ENCODE peak calls at places on chromosome X, in nine cellular contexts. H is astrocyte; I is right atrium auricular region; N is GM23338; Z is psoas muscle; W is mammary epithelial cell; O is IMR-90; L is CD8-positive, alpha-beta T cell; G is body of pancreas. E is an unnamed sample. For H3K36me3, the result is how much of the 10 kb centered on the place peaks cover.

GRCh38 chrX:27085346-27085745 is 377.8 kb downstream of the PPP4R3C start:
- DNase-seq in H (no peak), I (no peak), N (no peak), Z (no peak), W (no peak), O (no peak), L (no peak), G (no peak), E (no peak)

GRCh38 chrX:149512225-149512885 is 7.2 kb upstream of the IDS start:
- DNase-seq in H (no peak), I (peak), N (peak), Z (peak), W (peak), O (peak), L (peak), G (peak), E (peak)

GRCh38 chrX:137999542-137999941 is 433.6 kb downstream of the ZIC3 start:
- DNase-seq in H (no peak), I (no peak), N (no peak), Z (no peak), W (no peak), O (no peak), L (no peak), G (no peak), E (no peak)

GRCh38 chrX:16856744-16857143 is 13.4 kb downstream of the RBBP7 start:
- DNase-seq in H (no peak), I (no peak), N (no peak), Z (no peak), W (no peak), O (no peak), L (no peak), G (no peak), E (no peak)

GRCh38 chrX:134661295-134661694 is 3.0 kb upstream of the PLAC1 start:
- DNase-seq in H (no peak), I (no peak), N (no peak), Z (no peak), W (no peak), O (no peak), L (no peak), G (no peak), E (no peak)

GRCh38 chrX:133497356-133497755 is 82.1 kb upstream of the GPC4 start:
- DNase-seq in H (no peak), I (no peak), N (peak), Z (no peak), W (no peak), O (no peak), L (no peak), G (no peak), E (no peak)

GRCh38 chrX:81280148-81280547 is 78.2 kb downstream of the SH3BGRL start:
- DNase-seq in H (no peak), I (no peak), N (peak), Z (no peak), W (no peak), O (no peak), L (no peak), G (no peak), E (no peak)

GRCh38 chrX:155094468-155095061 is 23.3 kb downstream of the BRCC3 start:
- DNase-seq in H (no peak), I (no peak), N (peak), Z (no peak), W (peak), O (peak), L (no peak), G (no peak), E (peak)

GRCh38 chrX:132986556-132986955 is 28.1 kb upstream of the HS6ST2 start:
- DNase-seq in H (no peak), I (no peak), N (no peak), Z (no peak), W (no peak), O (no peak), L (no peak), G (no peak), E (no peak)

GRCh38 chrX:145190801-145191389 is 56.4 kb upstream of the SPANXN1 start:
- DNase-seq in H (no peak), I (no peak), N (peak), Z (no peak), W (peak), O (no peak), L (no peak), G (no peak), E (no peak)

GRCh38 chrX:133362538-133362937 is 52.8 kb downstream of the GPC4 start:
- DNase-seq in H (no peak), I (no peak), N (no peak), Z (no peak), W (no peak), O (no peak), L (no peak), G (no peak), E (no peak)

GRCh38 chrX:9293051-9293496 is 171.8 kb upstream of the TBL1X start:
- DNase-seq in H (no peak), I (no peak), N (peak), Z (no peak), W (no peak), O (no peak), L (no peak), G (no peak), E (no peak)

GRCh38 chrX:148700021-148700420 is 199.6 kb downstream of the AFF2 start:
- DNase-seq in H (no peak), I (no peak), N (no peak), Z (no peak), W (no peak), O (no peak), L (no peak), G (no peak), E (no peak)

GRCh38 chrX:77160301-77160700 is 286.9 kb upstream of the FGF16 start:
- DNase-seq in H (no peak), I (no peak), N (peak), Z (no peak), W (no peak), O (no peak), L (no peak), G (no peak), E (no peak)

GRCh38 chrX:107935664-107936433 is 46.3 kb downstream of the TEX13B start:
- DNase-seq in H (no peak), I (no peak), N (peak), Z (no peak), W (peak), O (no peak), L (no peak), G (no peak), E (no peak)

GRCh38 chrX:87728459-87728858 is 210.9 kb downstream of the KLHL4 start:
- DNase-seq in H (no peak), I (no peak), N (no peak), Z (no peak), W (no peak), O (no peak), L (no peak), G (no peak), E (no peak)

GRCh38 chrX:70219938-70220764 is 14.3 kb upstream of the AWAT1 start:
- DNase-seq in H (peak), I (no peak), N (no peak), Z (no peak), W (peak), O (peak), L (no peak), G (peak), E (peak)

DNA sequence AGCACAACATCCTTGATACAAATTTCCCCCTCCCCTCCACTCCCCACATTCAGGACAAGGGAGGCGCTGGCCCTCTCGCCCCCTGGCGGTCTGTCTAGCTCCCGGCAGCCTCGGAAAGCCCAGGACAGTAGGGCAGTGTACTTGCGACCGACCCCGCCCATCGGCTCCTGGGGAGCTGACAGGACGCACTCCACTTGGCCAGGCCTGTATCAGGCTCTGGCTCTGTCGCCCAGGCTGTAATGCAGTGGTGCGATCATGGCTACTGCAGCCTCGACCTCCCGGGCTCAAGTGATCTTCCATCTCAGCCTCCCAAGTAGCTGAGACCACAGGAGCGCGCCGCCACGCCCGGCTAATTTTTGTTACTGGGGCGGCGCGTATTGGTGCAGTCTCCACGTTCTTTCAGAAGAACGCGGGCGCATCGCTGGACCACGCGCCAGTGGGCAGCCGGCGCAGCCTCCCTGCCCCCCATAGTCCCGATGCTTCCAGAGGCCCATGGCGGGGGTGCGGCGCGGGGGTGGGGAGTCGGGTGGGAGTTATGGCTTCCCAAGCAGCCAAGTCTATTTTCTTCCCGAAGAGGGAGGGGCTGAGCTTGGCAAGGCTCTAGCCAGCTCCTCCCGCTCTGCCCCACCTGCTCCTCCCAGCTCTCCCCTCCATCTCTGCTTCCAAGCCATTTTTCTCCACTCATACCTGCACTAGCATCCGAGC is 7.8 kb upstream of the AKAP14 start:
- DNase-seq in H (peak), I (no peak), N (peak), Z (peak), W (no peak), O (peak), L (peak), G (peak), E (peak)
- H3K4me3 ChIP-seq in H (peak), I (peak), N (peak), Z (peak), W (peak), O (peak), L (no peak), G (no peak), E (peak)

DNA sequence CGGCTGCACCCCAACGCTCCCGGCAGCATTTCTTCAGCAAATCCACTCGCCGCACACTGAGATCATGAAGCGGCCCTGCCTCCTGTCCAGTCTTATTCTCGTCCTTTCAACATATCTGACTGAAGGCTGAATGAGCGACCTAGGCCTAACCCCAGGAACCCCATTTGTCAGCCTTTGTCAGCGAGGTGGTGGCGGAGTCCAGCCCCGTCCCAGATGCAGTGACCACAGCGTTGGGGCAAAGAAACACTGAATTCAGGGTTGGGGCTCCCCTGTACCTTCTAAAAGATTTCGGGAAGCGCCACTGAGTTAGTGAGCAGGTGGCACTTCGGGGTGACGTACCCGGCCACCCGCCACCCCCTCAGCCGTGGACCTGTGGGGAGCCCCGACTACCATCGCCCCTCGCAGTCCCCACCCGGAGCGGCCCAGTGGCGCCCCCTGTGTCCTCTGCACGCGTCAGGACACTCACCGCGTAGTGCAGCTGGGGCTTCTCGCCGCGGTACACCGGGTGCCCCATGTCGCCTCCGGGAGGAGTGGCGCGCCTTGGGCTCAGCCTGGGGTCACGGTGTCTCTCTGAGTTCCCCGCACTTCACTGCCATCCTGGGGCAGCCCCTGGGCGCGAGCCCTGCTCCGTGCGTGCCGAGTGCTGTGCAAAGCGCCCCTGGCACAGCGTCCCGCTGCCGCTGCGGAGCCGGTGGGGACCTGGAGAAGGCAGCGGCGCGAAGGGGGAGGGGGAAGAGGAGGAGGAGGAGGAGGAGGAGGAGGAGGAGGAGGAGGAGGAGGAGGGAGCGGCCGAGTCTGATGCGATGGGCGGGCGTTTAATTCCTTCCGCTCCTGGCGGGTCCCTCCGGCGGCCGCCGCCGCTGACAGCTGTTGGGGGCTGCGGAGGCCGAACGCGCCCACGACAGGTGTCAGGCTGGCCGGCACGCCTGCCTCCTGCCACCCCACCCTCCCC is 134.1 kb downstream of the AMELX start:
- DNase-seq in H (no peak), I (no peak), N (peak), Z (peak), W (no peak), O (no peak), L (no peak), G (peak), E (no peak)
- TF ChIP-seq CTCF in H (no peak), I (peak), N (peak), Z (no peak), W (no peak), O (peak), L (no peak), G (no peak), E (no peak)

GRCh38 chrX:48981178-48981577 is 9.5 kb upstream of the KCND1 start:
- DNase-seq in H (no peak), I (no peak), N (no peak), Z (no peak), W (no peak), O (no peak), L (no peak), G (no peak), E (no peak)
- H3K36me3 ChIP-seq in H (under half), I (under half), N (under half), Z (under half), W (under half), O (under half), L (under half), G (under half), E (under half)

GRCh38 chrX:12919051-12919450 is 12.6 kb downstream of the TLR8 start:
- DNase-seq in H (no peak), I (no peak), N (no peak), Z (no peak), W (peak), O (no peak), L (no peak), G (no peak), E (no peak)

GRCh38 chrX:12921886-12922599 is 15.6 kb downstream of the TLR8 start:
- DNase-seq in H (no peak), I (no peak), N (no peak), Z (no peak), W (no peak), O (no peak), L (no peak), G (no peak), E (no peak)

GRCh38 chrX:12920990-12921389 is 14.6 kb downstream of the TLR8 start:
- DNase-seq in H (no peak), I (no peak), N (no peak), Z (no peak), W (no peak), O (no peak), L (no peak), G (no peak), E (no peak)

GRCh38 chrX:12919620-12920019 is 13.2 kb downstream of the TLR8 start:
- DNase-seq in H (no peak), I (no peak), N (no peak), Z (no peak), W (no peak), O (no peak), L (no peak), G (no peak), E (no peak)

GRCh38 chrX:12917753-12918152 is 11.3 kb downstream of the TLR8 start:
- DNase-seq in H (no peak), I (no peak), N (no peak), Z (no peak), W (no peak), O (no peak), L (no peak), G (no peak), E (no peak)
- H3K4me3 ChIP-seq in H (no peak), I (no peak), N (no peak), Z (no peak), W (no peak), O (no peak), L (no peak), G (no peak), E (no peak)

GRCh38 chrX:20211261-20211786 is 55.4 kb downstream of the RPS6KA3 start:
- DNase-seq in H (no peak), I (no peak), N (no peak), Z (no peak), W (no peak), O (no peak), L (no peak), G (no peak), E (no peak)

GRCh38 chrX:20204354-20204753 is 62.4 kb downstream of the RPS6KA3 start:
- DNase-seq in H (no peak), I (no peak), N (no peak), Z (no peak), W (no peak), O (no peak), L (no peak), G (no peak), E (no peak)

GRCh38 chrX:20205927-20206708 is 60.6 kb downstream of the RPS6KA3 start:
- DNase-seq in H (no peak), I (no peak), N (no peak), Z (peak), W (no peak), O (no peak), L (no peak), G (no peak), E (no peak)
- TF ChIP-seq CTCF in H (no peak), I (no peak), N (no peak), Z (no peak), W (no peak), O (no peak), L (no peak), G (no peak), E (no peak)

DNA sequence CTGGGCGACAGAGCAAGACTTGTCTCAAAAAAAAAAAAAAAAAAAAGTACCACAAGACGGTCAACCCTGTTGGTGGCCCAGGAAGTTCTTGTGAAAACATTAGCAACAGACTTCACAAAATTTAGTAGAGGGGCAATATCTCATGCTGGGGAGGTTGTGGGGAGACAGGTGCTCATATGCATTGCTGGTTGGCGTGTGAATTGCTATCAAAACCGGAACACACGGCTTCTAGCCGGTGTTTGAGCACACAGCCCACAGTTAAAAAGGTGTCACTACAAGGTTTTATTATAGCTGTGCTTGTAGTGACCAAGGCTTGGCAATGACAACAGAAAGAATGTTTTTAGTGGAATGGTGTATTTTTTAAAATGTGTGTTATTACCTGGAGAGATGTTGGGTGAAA is 41.8 kb downstream of the SMS start:
- DNase-seq in H (no peak), I (no peak), N (no peak), Z (no peak), W (no peak), O (no peak), L (no peak), G (no peak), E (no peak)
- H3K36me3 ChIP-seq in H (under half), I (under half), N (under half), Z (under half), W (under half), O (under half), L (under half), G (under half), E (under half)

GRCh38 chrX:47661539-47661938 is 2.6 kb upstream of the UXT start:
- DNase-seq in H (no peak), I (no peak), N (no peak), Z (no peak), W (no peak), O (no peak), L (no peak), G (no peak), E (no peak)

GRCh38 chrX:47658684-47659515 is at the start of gene UXT:
- DNase-seq in H (peak), I (peak), N (peak), Z (peak), W (peak), O (peak), L (peak), G (peak), E (peak)

GRCh38 chrX:47662144-47662657 is 3.2 kb upstream of the UXT start:
- DNase-seq in H (peak), I (peak), N (no peak), Z (no peak), W (peak), O (peak), L (no peak), G (no peak), E (no peak)

GRCh38 chrX:47658301-47658683 is 688 bp downstream of the UXT start:
- DNase-seq in H (no peak), I (no peak), N (no peak), Z (no peak), W (no peak), O (no peak), L (no peak), G (no peak), E (no peak)
- H3K4me3 ChIP-seq in H (peak), I (peak), N (peak), Z (peak), W (peak), O (peak), L (peak), G (no peak), E (peak)

GRCh38 chrX:136691028-136691809 is 43.3 kb downstream of the CD40LG start:
- DNase-seq in H (peak), I (no peak), N (no peak), Z (no peak), W (peak), O (peak), L (no peak), G (no peak), E (no peak)

GRCh38 chrX:136689441-136689840 is 41.5 kb downstream of the CD40LG start:
- DNase-seq in H (peak), I (no peak), N (peak), Z (no peak), W (peak), O (peak), L (no peak), G (no peak), E (no peak)

GRCh38 chrX:136692271-136692670 is 44.3 kb downstream of the CD40LG start:
- DNase-seq in H (no peak), I (no peak), N (no peak), Z (no peak), W (no peak), O (no peak), L (no peak), G (no peak), E (no peak)

GRCh38 chrX:136694491-136695087 is 46.6 kb downstream of the CD40LG start:
- DNase-seq in H (peak), I (no peak), N (peak), Z (no peak), W (peak), O (peak), L (no peak), G (no peak), E (no peak)
- TF ChIP-seq CTCF in H (peak), I (peak), N (peak), Z (peak), W (peak), O (peak), L (peak), G (peak), E (peak)

GRCh38 chrX:72268601-72269365 is 8.3 kb downstream of the RPS4X start:
- DNase-seq in H (peak), I (no peak), N (no peak), Z (no peak), W (no peak), O (peak), L (no peak), G (no peak), E (no peak)
- H3K36me3 ChIP-seq in H (under half), I (half or more), N (under half), Z (under half), W (under half), O (under half), L (under half), G (under half), E (under half)

GRCh38 chrX:153476628-153477027 is 6.3 kb upstream of the HAUS7 start:
- DNase-seq in H (peak), I (no peak), N (no peak), Z (peak), W (no peak), O (peak), L (no peak), G (no peak), E (no peak)

GRCh38 chrX:153475751-153476281 is 5.4 kb upstream of the HAUS7 start:
- DNase-seq in H (no peak), I (no peak), N (no peak), Z (no peak), W (no peak), O (no peak), L (no peak), G (no peak), E (no peak)

GRCh38 chrX:153477901-153478300 is 7.5 kb upstream of the HAUS7 start:
- DNase-seq in H (peak), I (no peak), N (no peak), Z (no peak), W (no peak), O (no peak), L (no peak), G (no peak), E (no peak)

GRCh38 chrX:153477458-153477857 is 7.1 kb upstream of the HAUS7 start:
- DNase-seq in H (no peak), I (no peak), N (no peak), Z (no peak), W (no peak), O (no peak), L (no peak), G (no peak), E (no peak)

DNA sequence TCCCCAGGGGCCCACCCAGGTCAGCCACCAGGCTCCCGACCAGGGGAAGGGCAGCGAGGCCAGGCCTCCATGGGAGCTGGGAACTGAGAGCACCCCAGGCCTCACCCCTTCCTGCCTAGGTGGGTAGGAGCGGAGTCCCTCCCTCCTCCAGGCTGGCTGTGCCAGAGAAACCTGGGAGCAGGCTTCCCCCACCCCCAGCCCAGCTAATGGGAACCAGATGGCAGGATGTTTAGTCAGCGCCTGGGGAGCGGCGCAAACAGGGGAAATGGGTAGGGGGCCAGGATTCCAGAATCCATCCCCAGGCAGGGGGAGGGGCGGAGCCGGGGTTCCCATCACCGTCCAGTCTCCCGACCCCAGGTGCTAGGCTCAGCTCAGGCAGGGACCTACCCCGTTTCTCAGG is 6.7 kb upstream of the HAUS7 start:
- DNase-seq in H (peak), I (no peak), N (peak), Z (peak), W (no peak), O (peak), L (no peak), G (no peak), E (no peak)
- H3K4me3 ChIP-seq in H (no peak), I (no peak), N (no peak), Z (no peak), W (no peak), O (no peak), L (no peak), G (no peak), E (no peak)